ENCODE peak calls at places on chromosomes 13 and 19, in six cellular contexts. S, X, U, M, W and T are unnamed samples.

GRCh38 chr19:33438016-33438671 is 64.6 kb downstream of the CEBPG start:
- DNase-seq in S (no peak), X (no peak), U (no peak), M (peak), W (no peak), T (no peak)

GRCh38 chr19:28281676-28282075 is 931.3 kb downstream of the UQCRFS1 start:
- DNase-seq in S (no peak), X (no peak), U (no peak), M (no peak), W (no peak), T (no peak)

GRCh38 chr13:40194204-40194806 is 472.1 kb downstream of the FOXO1 start:
- DNase-seq in S (no peak), X (no peak), U (no peak), M (no peak), W (no peak), T (no peak)

GRCh38 chr13:29569253-29570057 is 26.0 kb downstream of the SLC7A1 start:
- DNase-seq in S (no peak), X (no peak), U (no peak), M (no peak), W (no peak), T (no peak)

GRCh38 chr19:46571495-46571894 is 29.6 kb upstream of the CALM3 start:
- DNase-seq in S (no peak), X (peak), U (no peak), M (peak), W (peak), T (no peak)

GRCh38 chr19:10299545-10300458 is 9.8 kb downstream of the ZGLP1 start:
- DNase-seq in S (no peak), X (no peak), U (no peak), M (no peak), W (no peak), T (peak)

GRCh38 chr13:98842858-98843481 is 90.5 kb upstream of the SLC15A1 start:
- DNase-seq in S (peak), X (peak), U (no peak), M (peak), W (peak), T (peak)

GRCh38 chr19:17049711-17050280 is 23.2 kb upstream of the CPAMD8 start:
- DNase-seq in S (no peak), X (peak), U (no peak), M (peak), W (no peak), T (no peak)

GRCh38 chr19:4567584-4568071 is 8.1 kb upstream of the SEMA6B start:
- DNase-seq in S (peak), X (no peak), U (no peak), M (peak), W (peak), T (peak)

GRCh38 chr13:63025741-63026140 is 1610.1 kb upstream of the PCDH20 start:
- DNase-seq in S (no peak), X (no peak), U (no peak), M (no peak), W (no peak), T (no peak)

GRCh38 chr19:56601375-56601774 is 6.3 kb downstream of the ZNF71 start:
- DNase-seq in S (no peak), X (no peak), U (no peak), M (peak), W (no peak), T (no peak)